ENCODE peak calls at places on chromosome 12, in six cellular contexts. U, F, Z, A, Y and O are unnamed samples.

GRCh38 chr12:105676694-105677093 is 346.2 kb downstream of the C12orf75 start:
- DNase-seq in Z (peak), Y (no peak), F (peak), U (no peak), A (no peak), O (no peak)

GRCh38 chr12:27101290-27101689 is 18.9 kb upstream of the C12orf71 start:
- DNase-seq in Z (no peak), F (no peak), A (peak), U (no peak), Y (no peak), O (no peak)

GRCh38 chr12:106223485-106224391 is 24.1 kb downstream of the CKAP4 start:
- DNase-seq in Y (peak), A (peak), U (no peak), F (peak), Z (peak), O (peak)

GRCh38 chr12:50533203-50533584 is 28.4 kb downstream of the DIP2B start:
- DNase-seq in Z (no peak), Y (no peak), U (no peak), F (no peak), A (no peak), O (no peak)

GRCh38 chr12:46891306-46891705 is 65.5 kb upstream of the SLC38A4 start:
- DNase-seq in U (no peak), Z (peak), F (peak), A (peak), Y (no peak), O (no peak)

GRCh38 chr12:76080729-76081415 is 3.6 kb downstream of the NAP1L1 start:
- DNase-seq in F (no peak), A (no peak), U (no peak), Y (no peak), Z (no peak), O (no peak)

GRCh38 chr12:25648460-25648859 is 95.4 kb upstream of the LMNTD1 start:
- DNase-seq in A (peak), F (peak), Y (no peak), U (no peak), Z (peak), O (no peak)

GRCh38 chr12:124759841-124760508 is 103.7 kb downstream of the SCARB1 start:
- DNase-seq in A (no peak), Y (no peak), Z (peak), U (no peak), F (no peak), O (no peak)

GRCh38 chr12:102824218-102824835 is 92.7 kb downstream of the PAH start:
- DNase-seq in U (no peak), A (peak), F (no peak), Y (no peak), Z (peak), O (no peak)

GRCh38 chr12:20270557-20270956 is 97.8 kb upstream of the PDE3A start:
- DNase-seq in Z (no peak), A (no peak), F (no peak), Y (no peak), U (no peak), O (no peak)

GRCh38 chr12:28035483-28035882 is 63.0 kb upstream of the PTHLH start:
- DNase-seq in A (peak), Z (no peak), F (no peak), U (no peak), Y (no peak), O (no peak)

GRCh38 chr12:128914908-128915563 is 61.8 kb downstream of the GLT1D1 start:
- DNase-seq in Z (no peak), F (no peak), A (no peak), U (no peak), Y (no peak), O (no peak)

GRCh38 chr12:42458575-42458974 is 131.0 kb downstream of the PRICKLE1 start:
- DNase-seq in A (no peak), U (no peak), Z (no peak), F (no peak), Y (no peak), O (no peak)

GRCh38 chr12:83102499-83102898 is 415.8 kb downstream of the TMTC2 start:
- DNase-seq in Y (no peak), A (peak), Z (no peak), U (no peak), F (no peak), O (no peak)

GRCh38 chr12:8446642-8447547 is 8.9 kb upstream of the CLEC6A start:
- DNase-seq in A (no peak), Z (no peak), Y (no peak), F (no peak), U (no peak), O (no peak)

GRCh38 chr12:92938623-92939022 is 9.5 kb upstream of the EEA1 start:
- DNase-seq in F (no peak), U (no peak), Y (no peak), A (no peak), Z (no peak), O (no peak)

GRCh38 chr12:78540621-78541336 is 323.8 kb upstream of the SYT1 start:
- DNase-seq in A (peak), U (no peak), Y (no peak), F (no peak), Z (no peak), O (no peak)

GRCh38 chr12:106953352-106954260 is 2.1 kb upstream of the TMEM263 start:
- DNase-seq in A (peak), Y (no peak), U (no peak), F (no peak), Z (no peak), O (no peak)

GRCh38 chr12:110281549-110282342 is 699 bp downstream of the ATP2A2 start:
- DNase-seq in Y (peak), F (peak), A (peak), U (no peak), Z (peak), O (peak)

GRCh38 chr12:113301811-113302210 is 33.1 kb downstream of the SLC8B1 start:
- DNase-seq in U (no peak), Z (no peak), A (no peak), Y (no peak), F (no peak), O (no peak)

GRCh38 chr12:77102123-77102522 is 36.8 kb upstream of the E2F7 start:
- DNase-seq in U (no peak), F (no peak), A (no peak), Z (no peak), Y (no peak), O (no peak)

GRCh38 chr12:113302925-113303640 is 31.8 kb downstream of the SLC8B1 start:
- DNase-seq in Y (no peak), A (no peak), Z (no peak), F (no peak), U (no peak), O (no peak)

GRCh38 chr12:93851245-93851665 is 174.1 kb downstream of the CRADD start:
- DNase-seq in Z (no peak), F (no peak), U (no peak), Y (no peak), A (no peak), O (no peak)

GRCh38 chr12:102479099-102479887 is 1.1 kb downstream of the IGF1 start:
- DNase-seq in F (no peak), U (no peak), Y (no peak), A (no peak), Z (no peak), O (no peak)

GRCh38 chr12:43312991-43313505 is 239.0 kb downstream of the ADAMTS20 start:
- DNase-seq in A (no peak), F (no peak), Y (no peak), Z (no peak), U (no peak), O (no peak)

GRCh38 chr12:96218989-96219678 is 25.0 kb downstream of the ELK3 start:
- DNase-seq in U (no peak), F (no peak), Y (no peak), A (no peak), Z (no peak), O (no peak)

GRCh38 chr12:84355561-84355960 is 557.0 kb downstream of the SLC6A15 start:
- DNase-seq in Z (no peak), U (no peak), A (no peak), F (no peak), Y (no peak), O (no peak)

GRCh38 chr12:50246873-50247612 is 36.3 kb downstream of the LIMA1 start:
- DNase-seq in A (peak), Y (peak), Z (peak), F (peak), U (no peak), O (peak)

GRCh38 chr12:115001538-115001937 is 317.6 kb upstream of the TBX3 start:
- DNase-seq in U (no peak), Z (no peak), F (no peak), Y (no peak), A (no peak), O (no peak)

GRCh38 chr12:130158775-130159100 is 3.5 kb upstream of the FZD10 start:
- DNase-seq in Z (no peak), F (no peak), U (no peak), Y (no peak), A (no peak), O (no peak)

GRCh38 chr12:127966331-127966730 is 300.6 kb upstream of the TMEM132C start:
- DNase-seq in Y (no peak), A (no peak), U (no peak), F (no peak), Z (no peak), O (no peak)

GRCh38 chr12:108173160-108173559 is 44.1 kb downstream of the WSCD2 start:
- DNase-seq in Z (no peak), F (no peak), U (no peak), A (no peak), Y (no peak), O (peak)

GRCh38 chr12:5254703-5255102 is 177.2 kb upstream of the NTF3 start:
- DNase-seq in Y (no peak), A (no peak), F (no peak), U (no peak), Z (no peak), O (no peak)

GRCh38 chr12:59452746-59453145 is 143.1 kb upstream of the SLC16A7 start:
- DNase-seq in Y (no peak), A (peak), Z (no peak), U (no peak), F (no peak), O (no peak)

GRCh38 chr12:108627134-108627920 is 6.4 kb downstream of the SELPLG start:
- DNase-seq in Z (no peak), Y (no peak), A (no peak), U (no peak), F (no peak), O (no peak)

GRCh38 chr12:76020281-76020680 is 11.3 kb downstream of the PHLDA1 start:
- DNase-seq in Z (no peak), Y (no peak), F (peak), U (no peak), A (peak), O (no peak)

GRCh38 chr12:54404061-54405004 is 14.7 kb downstream of the ITGA5 start:
- DNase-seq in U (no peak), Y (no peak), F (no peak), Z (no peak), A (peak), O (no peak)

GRCh38 chr12:24798335-24798734 is 150.6 kb downstream of the BCAT1 start:
- DNase-seq in Y (no peak), U (no peak), F (no peak), A (no peak), Z (no peak), O (no peak)

DNA sequence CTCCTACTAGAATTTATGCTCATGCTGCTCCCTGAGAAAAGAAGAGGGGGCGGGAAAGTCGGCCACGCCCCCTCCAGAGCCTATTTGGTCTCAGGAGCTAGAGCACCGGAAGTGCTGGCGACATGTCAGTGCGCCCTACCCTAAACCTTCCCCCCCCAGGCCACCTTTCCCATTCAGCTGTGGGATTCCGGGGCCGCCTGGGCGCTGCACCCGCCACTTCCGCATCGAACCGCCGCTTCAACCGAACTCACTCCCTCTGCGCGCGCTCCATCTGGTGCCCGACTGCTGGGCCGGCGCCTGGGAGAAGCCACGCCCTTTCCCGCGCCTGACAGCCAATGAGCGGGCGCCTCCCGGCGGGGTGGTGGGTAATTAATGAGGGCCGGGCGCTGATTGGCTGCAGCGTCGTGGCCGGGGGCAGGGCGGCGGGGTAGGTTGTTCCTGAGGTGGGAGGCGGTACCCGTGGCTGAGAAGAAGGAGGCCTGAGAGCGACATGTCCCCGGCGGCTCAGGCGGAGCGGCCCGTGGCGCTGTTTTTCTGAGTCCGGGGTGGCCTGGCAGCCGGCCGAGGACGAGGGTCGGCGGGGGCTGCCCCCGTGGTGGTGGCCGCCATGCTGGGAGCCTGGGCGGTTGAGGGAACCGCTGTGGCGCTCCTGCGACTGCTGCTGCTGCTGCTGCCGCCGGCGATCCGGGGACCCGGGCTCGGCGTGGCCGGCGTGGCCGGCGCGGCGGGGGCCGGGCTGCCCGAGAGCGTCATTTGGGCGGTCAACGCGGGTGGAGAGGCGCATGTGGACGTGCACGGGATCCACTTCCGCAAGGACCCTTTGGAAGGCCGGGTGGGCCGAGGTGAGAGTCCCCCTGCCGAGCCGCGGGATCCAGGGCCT is at the start of gene MLEC:
- DNase-seq in Z (peak), A (peak), U (peak), Y (peak), F (peak), O (peak)
- TF ChIP-seq POLR2A in Z (peak), A (peak), U (no peak), Y (peak), F (peak), O (no peak)

GRCh38 chr12:123059501-123059900 is 79.0 kb downstream of the ARL6IP4 start:
- DNase-seq in Z (no peak), Y (no peak), F (no peak), U (no peak), A (no peak), O (no peak)
- TF ChIP-seq CTCF in Z (no peak), Y (no peak), F (no peak), U (no peak), A (no peak), O (no peak)

GRCh38 chr12:71858848-71859247 is 19.3 kb downstream of the TBC1D15 start:
- DNase-seq in U (no peak), Y (no peak), Z (no peak), A (no peak), F (no peak), O (no peak)

GRCh38 chr12:71854594-71854993 is 15.0 kb downstream of the TBC1D15 start:
- DNase-seq in Z (no peak), A (no peak), F (no peak), Y (no peak), U (no peak), O (no peak)

GRCh38 chr12:71857657-71858056 is 18.1 kb downstream of the TBC1D15 start:
- DNase-seq in A (no peak), Z (no peak), U (no peak), Y (no peak), F (no peak), O (no peak)
- TF ChIP-seq POLR2A in A (no peak), Z (no peak), U (no peak), Y (no peak), F (no peak), O (no peak)

DNA sequence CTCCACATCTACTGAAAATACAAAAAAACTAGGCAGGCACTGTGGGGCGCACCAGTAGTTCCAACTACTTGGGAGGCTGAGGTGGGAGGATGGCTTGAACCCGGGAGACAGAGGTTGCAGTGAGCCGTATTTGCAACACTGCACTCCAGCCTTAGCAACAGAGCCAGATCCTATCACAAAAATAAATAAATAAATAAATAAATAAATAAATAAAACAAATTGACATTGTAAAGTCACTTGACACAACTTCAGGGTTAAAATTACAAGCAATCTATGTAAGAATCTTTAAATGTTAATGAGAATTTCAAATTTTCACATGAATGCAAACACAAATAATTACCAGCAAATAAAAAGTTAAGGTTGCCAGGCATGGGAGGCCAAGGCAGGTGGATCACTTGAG is 11.1 kb downstream of the ATXN2 start:
- DNase-seq in Y (no peak), A (no peak), U (no peak), F (no peak), Z (no peak), O (no peak)
- TF ChIP-seq CTCF in Y (no peak), A (no peak), U (no peak), F (no peak), Z (no peak), O (no peak)

GRCh38 chr12:630656-631632 is 32.3 kb downstream of the NINJ2 start:
- DNase-seq in Y (no peak), U (no peak), A (no peak), F (peak), Z (peak), O (peak)
- TF ChIP-seq POLR2A in Y (peak), U (peak), A (no peak), F (peak), Z (peak), O (no peak)

DNA sequence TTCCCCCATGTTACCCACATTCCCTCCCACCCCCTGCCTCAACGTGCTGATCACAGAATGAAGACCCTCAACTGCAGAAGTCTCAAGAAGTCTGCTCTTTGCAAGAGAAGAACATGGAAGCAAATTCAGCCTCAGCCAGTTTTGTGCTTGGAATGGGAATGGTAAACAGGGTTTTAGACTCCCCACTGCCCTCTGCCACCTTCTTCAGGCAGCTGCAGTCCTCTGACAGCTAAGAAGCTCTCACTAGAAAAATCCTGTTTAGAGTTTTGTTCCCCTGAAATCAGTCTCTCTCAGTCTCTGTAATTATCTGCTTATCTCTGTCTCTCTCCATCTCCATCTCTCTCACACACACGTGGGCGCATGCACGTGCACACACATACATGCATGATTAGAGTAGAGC is 85.4 kb downstream of the CRACR2A start:
- DNase-seq in Z (no peak), U (no peak), Y (no peak), A (no peak), F (no peak), O (no peak)
- TF ChIP-seq CTCF in Z (no peak), U (no peak), Y (no peak), A (no peak), F (no peak), O (no peak)

DNA sequence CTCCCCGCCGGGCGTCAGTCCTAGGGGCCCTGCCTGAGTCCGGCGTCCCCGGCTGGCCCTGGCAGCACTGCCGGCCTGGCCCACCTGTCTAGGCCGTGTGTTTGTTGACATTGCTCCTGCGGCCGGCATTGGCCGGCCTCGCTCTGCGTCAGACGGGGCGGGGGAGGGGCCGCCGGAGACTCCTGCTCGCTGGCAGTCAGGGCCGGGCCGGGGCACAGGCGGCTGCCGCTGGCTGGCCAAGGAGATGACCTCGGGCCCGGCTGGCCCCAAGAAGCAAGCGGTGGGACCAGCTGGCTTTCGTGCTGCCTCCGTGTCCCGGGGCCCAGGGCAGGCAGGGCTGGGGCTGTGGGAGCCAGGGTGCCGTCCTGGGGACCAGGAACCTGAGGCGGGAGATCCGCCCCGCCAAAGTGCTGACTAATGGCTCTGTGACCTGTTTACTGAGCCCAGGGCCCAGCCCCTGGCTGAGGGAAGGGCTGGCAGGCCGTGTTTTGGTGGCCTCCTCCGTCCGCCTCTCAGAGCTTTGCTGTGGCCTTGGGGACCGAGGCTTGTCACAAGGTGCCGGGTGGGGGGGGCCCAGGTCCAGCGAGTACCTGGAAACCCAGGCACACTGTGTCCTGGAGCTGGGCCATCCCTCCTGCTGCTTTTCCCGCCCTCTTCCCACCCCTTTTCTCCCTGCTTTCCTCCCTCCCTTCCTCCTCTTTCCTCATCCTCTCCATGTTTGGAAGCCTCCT is 1.8 kb downstream of the ULK1 start:
- DNase-seq in Z (peak), Y (peak), F (peak), A (peak), U (peak), O (peak)
- TF ChIP-seq POLR2A in Z (peak), Y (peak), F (peak), A (peak), U (peak), O (no peak)

DNA sequence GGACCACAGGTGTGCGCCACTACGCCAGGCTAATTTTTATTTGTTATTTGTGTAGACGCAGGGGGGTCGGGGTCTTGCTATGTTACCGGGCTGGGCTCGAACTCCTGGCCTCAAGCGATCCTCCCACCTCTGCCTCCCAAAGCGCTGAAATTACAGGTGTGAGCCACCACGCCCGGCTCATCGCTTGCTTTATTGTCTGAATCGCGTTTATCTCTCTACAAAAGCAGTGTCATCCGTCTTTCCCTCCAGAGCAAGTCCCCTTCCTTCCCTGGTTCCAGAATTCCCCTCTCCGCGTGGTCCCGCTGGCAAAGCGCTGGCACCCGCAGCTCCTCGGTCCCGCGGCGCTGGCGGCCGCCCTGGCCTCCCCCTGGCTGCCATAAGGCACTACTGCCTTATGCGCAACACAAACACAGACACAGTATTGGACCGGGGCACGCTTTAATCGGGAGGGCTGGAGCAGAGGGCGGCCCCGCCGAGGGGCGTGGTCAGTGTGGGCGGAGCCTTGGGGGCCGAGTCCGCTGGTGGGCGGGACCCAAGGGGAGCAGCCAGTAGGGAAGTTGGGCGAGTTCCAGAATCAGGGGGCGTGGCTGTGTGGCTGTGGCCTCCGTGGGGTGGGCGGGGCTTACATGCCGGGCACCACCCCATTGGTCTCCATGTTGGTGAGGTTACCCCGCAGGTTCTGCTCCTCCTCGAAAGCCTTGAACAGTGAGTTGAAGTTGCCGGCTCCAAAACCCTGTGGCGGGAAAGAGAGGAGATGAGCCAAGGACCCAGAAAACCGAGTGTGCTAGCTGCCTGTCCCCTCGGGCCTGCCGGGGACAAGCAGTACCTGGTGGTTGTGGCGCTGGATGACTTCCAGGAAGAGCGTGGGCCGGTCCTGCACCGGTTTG is 19.3 kb downstream of the HPD start:
- DNase-seq in F (peak), U (peak), Z (peak), Y (peak), A (peak), O (peak)
- TF ChIP-seq CTCF in F (peak), U (peak), Z (peak), Y (no peak), A (peak), O (no peak)